ENCODE peak calls at places on chromosomes 13 and 19, in ten cellular contexts. T is breast epithelium, M is aorta, S is Peyer's patch, J is tibial nerve, O is neural progenitor cell, R is OCI-LY7, Y is mesendoderm, F is transverse colon, U is endothelial cell of umbilical vein. I is an unnamed sample. For H3K4me1, the result is how much of the 10 kb centered on the place peaks cover.

GRCh38 chr13:111359930-111360329 is 39.5 kb downstream of the TEX29 start:
- DNase-seq in T (no peak), M (no peak), S (no peak), J (no peak), O (no peak), R (no peak), Y (no peak), F (no peak), U (no peak), I (no peak)

GRCh38 chr19:1236566-1236965 is 1.2 kb downstream of the CBARP start:
- DNase-seq in T (no peak), M (no peak), S (no peak), J (no peak), O (peak), R (no peak), Y (no peak), F (no peak), U (no peak), I (no peak)

GRCh38 chr19:4539697-4540581 is at the start of gene LRG1:
- DNase-seq in T (no peak), M (peak), S (peak), J (peak), O (no peak), R (peak), Y (peak), F (peak), U (peak), I (peak)

GRCh38 chr13:33764716-33765115 is 53.2 kb upstream of the RFC3 start:
- DNase-seq in T (no peak), M (no peak), S (no peak), J (no peak), O (no peak), R (no peak), Y (no peak), F (peak), U (no peak), I (no peak)

GRCh38 chr19:28886708-28887107 is 326.2 kb downstream of the UQCRFS1 start:
- DNase-seq in T (no peak), M (no peak), S (no peak), J (no peak), O (no peak), R (no peak), Y (no peak), F (no peak), U (no peak), I (no peak)

GRCh38 chr13:88031980-88032562 is 360.9 kb downstream of the SLITRK5 start:
- DNase-seq in T (no peak), M (no peak), S (no peak), J (no peak), O (no peak), R (no peak), Y (no peak), F (no peak), U (no peak), I (no peak)

GRCh38 chr19:19096641-19097627 is 33.1 kb downstream of the SLC25A42 start:
- DNase-seq in T (no peak), M (no peak), S (peak), J (no peak), O (no peak), R (no peak), Y (no peak), F (peak), U (no peak), I (no peak)

GRCh38 chr13:60164490-60164889 is 762 bp upstream of the DIAPH3 start:
- DNase-seq in T (no peak), M (no peak), S (no peak), J (no peak), O (peak), R (no peak), Y (peak), F (no peak), U (no peak), I (no peak)

GRCh38 chr13:113630804-113631203 is 27.2 kb downstream of the ATP4B start:
- DNase-seq in T (peak), M (peak), S (no peak), J (no peak), O (no peak), R (no peak), Y (no peak), F (no peak), U (no peak), I (peak)

GRCh38 chr13:78326608-78327007 is 276.7 kb downstream of the POU4F1 start:
- DNase-seq in T (no peak), M (no peak), S (no peak), J (no peak), O (no peak), R (no peak), Y (no peak), F (no peak), U (peak), I (no peak)

GRCh38 chr19:42370068-42370520 is 20.0 kb downstream of the CNFN start:
- DNase-seq in T (no peak), M (no peak), S (no peak), J (no peak), O (peak), R (no peak), Y (no peak), F (no peak), U (no peak), I (no peak)

GRCh38 chr13:23629566-23630272 is 59.5 kb downstream of the TNFRSF19 start:
- DNase-seq in T (no peak), M (no peak), S (no peak), J (no peak), O (no peak), R (no peak), Y (no peak), F (no peak), U (no peak), I (no peak)

GRCh38 chr19:49690073-49690655 is 752 bp upstream of the CPT1C start:
- DNase-seq in T (no peak), M (no peak), S (no peak), J (no peak), O (peak), R (no peak), Y (peak), F (no peak), U (no peak), I (no peak)
- H3K27ac ChIP-seq in T (peak), M (no peak), S (no peak), J (peak), O (peak), R (no peak), Y (peak), F (peak), U (no peak), I (peak)

DNA sequence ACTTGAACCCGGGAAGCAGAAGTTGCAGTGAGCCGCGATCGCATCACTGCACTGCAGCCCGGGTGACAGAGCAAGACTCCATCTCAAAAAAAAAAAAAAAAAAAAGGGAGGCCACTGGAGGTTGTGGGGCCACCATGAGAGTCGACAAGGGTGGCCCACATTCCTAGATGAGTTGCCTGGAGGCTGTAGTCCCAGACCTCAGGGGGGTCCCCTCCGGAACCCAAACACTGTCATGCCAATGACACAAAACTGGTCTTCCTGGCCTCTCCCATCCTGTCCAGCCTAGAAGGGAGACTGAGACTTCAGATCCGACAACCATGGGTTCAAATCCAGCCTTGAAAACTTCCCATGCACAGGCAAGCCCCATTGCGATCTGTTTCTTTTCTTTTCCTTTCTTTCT is 14.7 kb downstream of the SPC24 start:
- DNase-seq in T (no peak), M (no peak), S (no peak), J (no peak), O (no peak), R (no peak), Y (no peak), F (no peak), U (no peak), I (no peak)
- H3K4me1 ChIP-seq in T (under half), M (under half), S (under half), J (half or more), O (under half), R (under half), Y (under half), F (half or more), U (under half), I (half or more)

DNA sequence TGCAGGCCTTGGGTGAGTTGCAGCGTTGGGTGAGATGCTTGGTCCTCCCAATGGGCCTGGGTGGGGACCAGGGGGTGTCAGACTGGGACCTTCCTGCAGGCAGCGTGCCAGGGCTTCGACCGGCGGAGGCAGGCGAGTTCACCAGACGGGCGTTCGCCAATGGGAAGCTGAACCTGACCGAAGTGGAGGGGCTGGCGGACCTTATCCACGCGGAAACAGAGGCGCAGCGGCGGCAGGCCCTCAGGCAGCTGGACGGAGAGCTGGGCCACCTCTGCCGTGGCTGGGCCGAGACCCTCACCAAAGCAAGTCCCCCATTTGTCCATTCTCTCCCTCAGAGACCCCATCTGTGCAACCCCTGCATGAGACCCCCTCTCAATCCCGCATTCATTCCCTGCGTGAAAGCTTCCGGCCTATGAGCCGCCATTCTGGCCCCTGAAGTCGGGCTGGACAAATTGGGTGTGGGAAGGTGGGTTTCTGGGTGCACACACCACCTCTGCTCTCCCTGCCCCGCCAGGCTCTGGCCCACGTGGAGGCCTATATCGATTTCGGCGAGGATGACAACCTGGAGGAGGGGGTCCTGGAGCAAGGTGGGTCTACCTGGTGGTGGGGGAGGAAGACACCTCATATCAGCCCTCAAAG is 1.2 kb downstream of the GTPBP3 start:
- DNase-seq in T (no peak), M (no peak), S (no peak), J (no peak), O (no peak), R (no peak), Y (no peak), F (no peak), U (no peak), I (no peak)
- H3K27ac ChIP-seq in T (no peak), M (no peak), S (no peak), J (no peak), O (no peak), R (peak), Y (no peak), F (no peak), U (no peak), I (no peak)

DNA sequence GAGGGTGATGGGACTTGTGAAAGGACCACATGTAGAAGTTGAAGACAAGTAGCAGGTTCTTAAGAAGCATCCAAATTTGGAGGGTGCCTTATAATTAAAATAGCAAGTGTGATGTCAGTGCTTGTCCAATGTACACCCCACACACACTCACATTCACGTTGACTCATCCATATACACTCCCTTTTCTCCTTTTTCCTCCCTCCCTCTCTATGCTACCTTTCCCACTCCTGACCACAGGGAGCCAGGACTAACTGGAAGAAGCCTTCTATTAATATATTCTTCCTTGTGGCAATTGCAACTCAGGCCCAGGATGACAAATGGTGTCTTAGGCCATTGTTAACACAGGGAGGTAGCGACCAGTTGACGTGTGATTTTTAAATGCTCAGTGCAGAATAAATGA is 16.3 kb upstream of the GPR183 start:
- DNase-seq in T (no peak), M (no peak), S (no peak), J (no peak), O (no peak), R (no peak), Y (no peak), F (no peak), U (no peak), I (no peak)
- H3K4me1 ChIP-seq in T (under half), M (under half), S (under half), J (under half), O (under half), R (under half), Y (under half), F (under half), U (under half), I (under half)

I was measured in lower lobe of right lung.